ENCODE peak calls at places on chromosomes 3 and 15, in ten cellular contexts. X is Panc1, A is B cell, B is retinal pigment epithelial cell, L is sigmoid colon, O is HepG2, G is hepatocyte, D is cardiac muscle cell, C is lung, M is heart left ventricle. R is an unnamed sample.
A peak's percentile ranks its signal among the peaks of the same experiment; 100 is the strongest.

GRCh38 chr3:194688207-194688711 is 2.6 kb downstream of the FAM43A start:
- DNase-seq in X (no peak), M (peak; percentile 55), D (no peak), B (no peak), A (peak; percentile 77), L (peak; percentile 75), G (peak; percentile 42), C (no peak), O (peak; percentile 38), R (no peak)

GRCh38 chr3:153746211-153746610 is 375.0 kb upstream of the ARHGEF26 start:
- DNase-seq in X (no peak), B (no peak), A (no peak), D (no peak), G (no peak), L (no peak), C (no peak), M (no peak), O (no peak), R (no peak)

GRCh38 chr3:151918253-151919029 is 45.0 kb downstream of the SUCNR1 start:
- DNase-seq in C (no peak), L (no peak), M (no peak), B (no peak), A (peak; percentile 29), O (peak; percentile 34), G (peak; percentile 53), D (peak; percentile 50), X (peak; percentile 56), R (no peak)

GRCh38 chr3:101824691-101825090 is 24.6 kb upstream of the NFKBIZ start:
- DNase-seq in D (no peak), C (no peak), X (no peak), A (no peak), B (no peak), M (no peak), G (no peak), L (no peak), O (no peak), R (no peak)

GRCh38 chr15:68614621-68615035 is 35.8 kb downstream of the CORO2B start:
- DNase-seq in B (no peak), M (peak; percentile 55), C (no peak), D (peak; percentile 65), L (peak; percentile 75), X (no peak), G (no peak), A (no peak), O (no peak), R (peak; percentile 84)

GRCh38 chr3:184078851-184079250 is 18.0 kb upstream of the HTR3E start:
- DNase-seq in G (no peak), L (no peak), O (no peak), B (no peak), M (no peak), D (no peak), C (no peak), X (no peak), A (no peak), R (no peak)

GRCh38 chr3:161070980-161071663 is 34.0 kb downstream of the B3GALNT1 start:
- DNase-seq in M (no peak), D (no peak), G (no peak), A (no peak), O (no peak), B (no peak), C (no peak), X (no peak), L (no peak), R (no peak)

GRCh38 chr3:66889758-66890576 is 108.1 kb upstream of the KBTBD8 start:
- DNase-seq in D (no peak), B (no peak), G (no peak), L (no peak), C (no peak), A (no peak), O (no peak), X (no peak), M (no peak), R (no peak)

GRCh38 chr15:64089553-64090280 is 3.9 kb downstream of the CIAO2A start:
- DNase-seq in G (no peak), B (no peak), D (no peak), C (no peak), X (no peak), M (no peak), A (peak; percentile 74), L (no peak), O (no peak), R (no peak)

GRCh38 chr3:186680869-186681268 is 15.1 kb downstream of the HRG start:
- DNase-seq in C (no peak), D (no peak), A (no peak), G (no peak), O (no peak), L (no peak), X (no peak), B (no peak), M (no peak), R (no peak)

GRCh38 chr3:189272500-189273119 is 100.8 kb downstream of the TPRG1 start:
- DNase-seq in X (no peak), L (no peak), O (no peak), G (peak; percentile 16), M (no peak), A (no peak), C (no peak), B (no peak), D (peak; percentile 58), R (no peak)

GRCh38 chr15:88655780-88656488 is 17.1 kb downstream of the ISG20 start:
- DNase-seq in D (no peak), B (no peak), C (peak; percentile 13), L (peak; percentile 28), A (peak; percentile 54), G (no peak), O (no peak), M (no peak), X (no peak), R (no peak)

GRCh38 chr15:65275728-65276126 is 11.0 kb downstream of the PARP16 start:
- DNase-seq in O (peak; percentile 74), D (no peak), M (no peak), L (no peak), G (peak; percentile 76), C (no peak), X (no peak), B (no peak), A (no peak), R (no peak)

GRCh38 chr15:97955040-97955439 is 5.5 kb upstream of the ARRDC4 start:
- DNase-seq in X (no peak), D (no peak), L (no peak), M (no peak), C (no peak), B (no peak), A (no peak), O (no peak), G (no peak), R (no peak)

GRCh38 chr3:110624571-110624970 is 447.0 kb upstream of the NECTIN3 start:
- DNase-seq in D (no peak), G (peak; percentile 9), C (no peak), B (peak; percentile 14), M (no peak), A (no peak), L (no peak), O (no peak), X (no peak), R (no peak)

GRCh38 chr3:32872487-32873382 is 54.9 kb downstream of the TRIM71 start:
- DNase-seq in D (no peak), X (no peak), L (peak; percentile 86), B (peak; percentile 69), O (no peak), A (no peak), M (no peak), G (peak; percentile 47), C (peak; percentile 86), R (no peak)

GRCh38 chr3:114587973-114588372 is 294.1 kb downstream of the TIGIT start:
- DNase-seq in D (no peak), G (no peak), L (no peak), C (no peak), O (no peak), X (no peak), A (no peak), B (no peak), M (no peak), R (no peak)

GRCh38 chr15:63318344-63318743 is 40.9 kb downstream of the APH1B start:
- DNase-seq in A (no peak), M (no peak), G (no peak), X (no peak), L (no peak), D (no peak), O (no peak), C (no peak), B (no peak), R (no peak)

GRCh38 chr3:10709110-10709781 is 106.8 kb upstream of the SLC6A11 start:
- DNase-seq in O (no peak), D (no peak), B (no peak), A (no peak), X (no peak), M (no peak), G (no peak), L (no peak), C (no peak), R (no peak)
- TF ChIP-seq CTCF in O (peak; percentile 55), D (no peak), B (no peak), A (no peak), X (peak; percentile 2), M (no peak), G (no peak), L (no peak), C (no peak), R (peak; percentile 33)

GRCh38 chr3:14866627-14867026 is 47.9 kb downstream of the FGD5 start:
- DNase-seq in G (no peak), L (no peak), A (no peak), M (no peak), B (no peak), X (no peak), C (no peak), D (no peak), O (no peak), R (peak; percentile 58)
- TF ChIP-seq CTCF in G (no peak), L (no peak), A (no peak), M (no peak), B (no peak), X (no peak), C (no peak), D (no peak), O (no peak), R (no peak)

GRCh38 chr15:81163961-81164800 is 30.1 kb downstream of the CFAP161 start:
- DNase-seq in X (no peak), G (no peak), O (no peak), C (no peak), L (no peak), A (no peak), M (no peak), D (no peak), B (no peak), R (no peak)
- TF ChIP-seq CTCF in X (peak; percentile 33), G (no peak), O (peak; percentile 19), C (no peak), L (no peak), A (no peak), M (no peak), D (no peak), B (peak; percentile 14), R (peak; percentile 36)

DNA sequence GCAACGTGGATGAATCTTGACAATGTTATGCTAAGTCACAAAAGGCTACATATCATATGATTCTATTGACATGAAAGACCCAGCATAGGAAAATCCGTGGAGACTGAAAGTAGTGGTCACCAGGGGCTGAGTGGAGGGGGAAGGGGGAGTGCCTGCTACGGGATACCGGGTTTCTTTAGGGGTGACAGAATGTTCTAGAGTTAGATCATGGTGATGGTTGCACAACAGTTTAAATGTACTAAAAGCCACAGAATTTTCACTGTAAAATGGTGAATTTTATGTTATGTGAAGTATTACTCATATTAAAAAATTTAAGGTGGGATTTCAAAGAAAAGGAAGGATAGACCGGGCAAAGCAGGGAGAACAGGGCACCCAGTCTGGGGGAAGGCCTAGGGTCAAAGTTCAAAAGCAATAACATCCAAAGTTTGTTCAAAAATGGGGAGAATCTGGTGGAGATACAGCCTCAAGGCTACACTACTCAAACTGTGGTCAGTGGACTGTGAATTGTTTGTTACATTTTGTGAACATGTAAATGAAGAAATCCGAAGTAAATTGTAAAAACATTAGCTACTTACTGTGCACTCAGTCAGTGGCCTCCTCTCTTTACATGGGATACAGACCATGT is 74.2 kb upstream of the FNDC3B start:
- DNase-seq in D (no peak), X (no peak), C (no peak), B (no peak), M (no peak), A (no peak), O (peak; percentile 38), G (no peak), L (no peak), R (no peak)
- TF ChIP-seq CTCF in D (no peak), X (no peak), C (no peak), B (no peak), M (no peak), A (no peak), O (no peak), G (no peak), L (no peak), R (no peak)

R was measured in chondrocyte.